ENCODE peak calls at places on chromosomes 6 and 20, in five cellular contexts. One of them, this sample, is unnamed.

GRCh38 chr6:138004423-138005287 is 102.6 kb downstream of the PERP start:
- DNase-seq in psoas muscle: no peak
- DNase-seq in adipocyte: peak; percentile 61
- DNase-seq in colonic mucosa: peak; percentile 46
- DNase-seq in left lung: no peak
- DNase-seq in this sample: no peak

GRCh38 chr6:306641-307061 is 14.4 kb downstream of the DUSP22 start:
- DNase-seq in psoas muscle: no peak
- DNase-seq in adipocyte: no peak
- DNase-seq in colonic mucosa: no peak
- DNase-seq in left lung: no peak
- DNase-seq in this sample: no peak

GRCh38 chr6:149782337-149782736 is 32.8 kb downstream of the PCMT1 start:
- DNase-seq in psoas muscle: no peak
- DNase-seq in adipocyte: no peak
- DNase-seq in colonic mucosa: no peak
- DNase-seq in left lung: no peak
- DNase-seq in this sample: no peak

GRCh38 chr6:133991096-133991593 is 38.1 kb downstream of the TBPL1 start:
- DNase-seq in psoas muscle: no peak
- DNase-seq in adipocyte: peak; percentile 85
- DNase-seq in colonic mucosa: no peak
- DNase-seq in left lung: no peak
- DNase-seq in this sample: no peak

GRCh38 chr6:122755901-122756300 is 23.6 kb upstream of the FABP7 start:
- DNase-seq in psoas muscle: no peak
- DNase-seq in adipocyte: no peak
- DNase-seq in colonic mucosa: no peak
- DNase-seq in left lung: no peak
- DNase-seq in this sample: no peak

GRCh38 chr6:14707971-14708465 is 537.9 kb upstream of the JARID2 start:
- DNase-seq in psoas muscle: no peak
- DNase-seq in adipocyte: no peak
- DNase-seq in colonic mucosa: no peak
- DNase-seq in left lung: no peak
- DNase-seq in this sample: no peak

GRCh38 chr6:79330723-79331122 is 96.2 kb upstream of the HMGN3 start:
- DNase-seq in psoas muscle: no peak
- DNase-seq in adipocyte: no peak
- DNase-seq in colonic mucosa: no peak
- DNase-seq in left lung: no peak
- DNase-seq in this sample: no peak

GRCh38 chr6:2396856-2397640 is 151.6 kb upstream of the GMDS start:
- DNase-seq in psoas muscle: peak; percentile 29
- DNase-seq in adipocyte: peak; percentile 73
- DNase-seq in colonic mucosa: no peak
- DNase-seq in left lung: no peak
- DNase-seq in this sample: peak; percentile 50

GRCh38 chr6:88855521-88856152 is 107.8 kb downstream of the RNGTT start:
- DNase-seq in psoas muscle: no peak
- DNase-seq in adipocyte: peak; percentile 49
- DNase-seq in colonic mucosa: no peak
- DNase-seq in left lung: no peak
- DNase-seq in this sample: no peak

GRCh38 chr6:93021235-93021909 is 398.0 kb downstream of the EPHA7 start:
- DNase-seq in psoas muscle: no peak
- DNase-seq in adipocyte: no peak
- DNase-seq in colonic mucosa: no peak
- DNase-seq in left lung: peak; percentile 39
- DNase-seq in this sample: no peak

GRCh38 chr6:127177030-127177928 is 58.8 kb downstream of the RSPO3 start:
- DNase-seq in psoas muscle: no peak
- DNase-seq in adipocyte: peak; percentile 87
- DNase-seq in colonic mucosa: no peak
- DNase-seq in left lung: no peak
- DNase-seq in this sample: no peak

GRCh38 chr20:62369508-62370114 is 2.5 kb upstream of the LAMA5 start:
- DNase-seq in psoas muscle: peak; percentile 14
- DNase-seq in adipocyte: no peak
- DNase-seq in colonic mucosa: no peak
- DNase-seq in left lung: no peak
- DNase-seq in this sample: no peak

DNA sequence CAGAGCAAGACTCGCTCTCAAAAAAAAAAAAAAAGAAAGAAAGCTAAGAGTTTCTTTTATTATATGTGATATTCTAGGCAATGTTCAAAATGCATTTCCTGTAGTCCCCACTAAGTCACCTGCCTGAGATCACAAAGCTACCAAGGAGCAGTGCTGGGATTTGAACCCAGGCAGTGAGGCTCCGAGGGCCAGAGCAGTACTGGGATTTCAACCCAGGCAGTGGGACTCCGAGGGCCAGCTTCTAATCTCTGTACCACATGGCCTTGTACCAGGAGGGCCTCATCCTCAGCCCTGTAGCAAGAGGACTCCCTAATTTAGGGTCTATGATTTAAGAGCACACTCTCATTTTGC is 39.7 kb downstream of the ZMYND8 start:
- DNase-seq in psoas muscle: no peak
- DNase-seq in adipocyte: no peak
- DNase-seq in colonic mucosa: no peak
- DNase-seq in left lung: no peak
- DNase-seq in this sample: no peak
- H3K4me1 ChIP-seq in psoas muscle: peaks cover 64% of the 10 kb centered on the region
- H3K4me1 ChIP-seq in adipocyte: peaks cover 72% of the 10 kb centered on the region
- H3K4me1 ChIP-seq in colonic mucosa: peaks cover 40% of the 10 kb centered on the region
- H3K4me1 ChIP-seq in left lung: peaks cover 90% of the 10 kb centered on the region
- H3K4me1 ChIP-seq in this sample: peaks cover 84% of the 10 kb centered on the region

DNA sequence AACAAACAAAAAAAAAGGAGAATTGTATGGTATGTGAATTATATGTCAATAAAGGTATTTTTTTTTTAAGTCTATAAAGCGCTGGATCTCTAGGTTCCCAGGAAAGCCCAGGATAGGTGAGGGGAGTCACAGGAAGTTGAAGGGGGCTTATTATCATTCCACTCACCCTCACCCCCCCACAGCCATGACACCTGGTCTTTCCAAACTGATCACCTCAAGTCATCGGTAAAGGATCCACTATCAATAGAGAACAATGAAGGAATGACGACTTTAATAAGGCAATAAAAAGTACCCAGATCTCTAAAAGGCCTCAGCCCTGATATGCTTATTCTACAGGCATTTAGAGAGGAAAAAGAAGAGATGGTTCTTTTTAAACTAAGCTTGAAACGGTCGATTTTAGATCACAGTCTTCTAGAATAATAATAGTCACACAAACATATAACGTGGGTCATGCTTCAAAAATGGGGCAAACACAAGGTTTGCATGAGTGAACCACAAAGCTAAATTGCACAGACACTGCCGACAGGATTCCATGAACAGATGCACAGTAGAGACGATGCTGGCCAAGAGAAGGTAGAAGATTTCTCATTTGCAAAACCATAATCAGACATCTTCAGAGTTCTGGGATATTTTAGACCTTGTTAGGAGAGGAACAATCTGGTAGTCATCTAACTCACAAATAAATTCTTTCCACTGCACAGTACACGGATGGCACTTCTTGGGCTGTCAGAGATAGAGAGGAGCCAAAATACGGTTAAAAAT is 21.1 kb downstream of the ZMYND8 start:
- DNase-seq in psoas muscle: no peak
- DNase-seq in adipocyte: peak; percentile 42
- DNase-seq in colonic mucosa: no peak
- DNase-seq in left lung: no peak
- DNase-seq in this sample: no peak
- H3K4me1 ChIP-seq in psoas muscle: peaks cover 44% of the 10 kb centered on the region
- H3K4me1 ChIP-seq in adipocyte: peaks cover 51% of the 10 kb centered on the region
- H3K4me1 ChIP-seq in colonic mucosa: peaks cover 14% of the 10 kb centered on the region
- H3K4me1 ChIP-seq in left lung: peaks cover 58% of the 10 kb centered on the region
- H3K4me1 ChIP-seq in this sample: peaks cover 83% of the 10 kb centered on the region

GRCh38 chr20:58765795-58766194 is 73.2 kb downstream of the NPEPL1 start:
- DNase-seq in psoas muscle: no peak
- DNase-seq in adipocyte: no peak
- DNase-seq in colonic mucosa: no peak
- DNase-seq in left lung: no peak
- DNase-seq in this sample: no peak

GRCh38 chr20:58763076-58763475 is 70.5 kb downstream of the NPEPL1 start:
- DNase-seq in psoas muscle: no peak
- DNase-seq in adipocyte: no peak
- DNase-seq in colonic mucosa: no peak
- DNase-seq in left lung: no peak
- DNase-seq in this sample: no peak

GRCh38 chr20:58759947-58760346 is 67.3 kb downstream of the NPEPL1 start:
- DNase-seq in psoas muscle: no peak
- DNase-seq in adipocyte: no peak
- DNase-seq in colonic mucosa: no peak
- DNase-seq in left lung: no peak
- DNase-seq in this sample: no peak

GRCh38 chr20:58755751-58756524 is 63.3 kb downstream of the NPEPL1 start:
- DNase-seq in psoas muscle: no peak
- DNase-seq in adipocyte: no peak
- DNase-seq in colonic mucosa: peak; percentile 10
- DNase-seq in left lung: no peak
- DNase-seq in this sample: no peak

DNA sequence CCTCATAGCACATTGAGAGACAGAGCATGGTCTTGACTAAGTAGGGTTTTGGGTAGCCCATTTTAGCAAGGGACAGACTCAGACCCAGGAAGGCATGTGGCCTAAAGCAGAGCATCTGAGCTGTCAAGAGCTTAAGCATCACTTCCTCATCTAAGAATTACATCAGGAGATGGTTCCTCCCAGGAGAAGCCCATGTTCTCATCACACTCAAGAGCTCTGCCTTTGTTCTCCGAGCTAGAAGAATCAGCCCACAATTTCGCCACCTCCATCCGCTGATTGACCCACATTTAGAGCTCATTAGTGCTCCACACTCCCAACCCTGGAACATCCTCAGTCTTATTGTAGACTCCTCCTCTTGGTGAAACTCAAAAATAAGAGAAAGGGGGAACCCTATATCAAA is 68.3 kb downstream of the NPEPL1 start:
- DNase-seq in psoas muscle: no peak
- DNase-seq in adipocyte: no peak
- DNase-seq in colonic mucosa: no peak
- DNase-seq in left lung: no peak
- DNase-seq in this sample: no peak
- H3K4me1 ChIP-seq in psoas muscle: no peaks in the 10 kb centered on the region
- H3K4me1 ChIP-seq in adipocyte: no peaks in the 10 kb centered on the region
- H3K4me1 ChIP-seq in colonic mucosa: no peaks in the 10 kb centered on the region
- H3K4me1 ChIP-seq in left lung: no peaks in the 10 kb centered on the region
- H3K4me1 ChIP-seq in this sample: no peaks in the 10 kb centered on the region

DNA sequence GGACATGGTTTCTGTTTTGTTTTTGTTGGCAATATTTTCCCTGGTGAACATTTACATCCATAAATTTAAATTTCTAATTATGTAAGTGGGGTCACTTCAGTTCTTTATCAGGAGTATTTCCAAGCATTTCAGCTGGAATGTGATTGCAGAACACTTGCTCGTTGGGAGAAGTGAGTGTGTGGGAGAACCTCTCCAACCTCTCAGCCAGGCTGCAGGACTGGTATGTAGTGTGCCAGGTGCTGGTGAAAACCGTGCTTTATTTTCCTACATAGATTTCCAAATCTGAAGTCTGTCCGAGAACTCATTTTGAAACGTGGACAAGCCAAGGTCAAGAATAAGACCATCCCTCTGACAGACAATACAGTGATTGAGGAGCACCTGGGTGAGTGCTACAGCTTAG is 6.3 kb downstream of the RPL7L1 start:
- DNase-seq in psoas muscle: no peak
- DNase-seq in adipocyte: no peak
- DNase-seq in colonic mucosa: no peak
- DNase-seq in left lung: no peak
- DNase-seq in this sample: no peak
- H3K4me1 ChIP-seq in psoas muscle: peaks cover 37% of the 10 kb centered on the region
- H3K4me1 ChIP-seq in adipocyte: peaks cover 8% of the 10 kb centered on the region
- H3K4me1 ChIP-seq in colonic mucosa: peaks cover 4% of the 10 kb centered on the region
- H3K4me1 ChIP-seq in left lung: peaks cover 32% of the 10 kb centered on the region
- H3K4me1 ChIP-seq in this sample: peaks cover 22% of the 10 kb centered on the region

GRCh38 chr20:25038103-25038410 is 19.9 kb downstream of the ACSS1 start:
- DNase-seq in psoas muscle: no peak
- DNase-seq in adipocyte: no peak
- DNase-seq in colonic mucosa: no peak
- DNase-seq in left lung: no peak
- DNase-seq in this sample: no peak
- H3K4me1 ChIP-seq in psoas muscle: peaks cover 84% of the 10 kb centered on the region
- H3K4me1 ChIP-seq in adipocyte: peaks cover 43% of the 10 kb centered on the region
- H3K4me1 ChIP-seq in colonic mucosa: peaks cover 54% of the 10 kb centered on the region
- H3K4me1 ChIP-seq in left lung: peaks cover 79% of the 10 kb centered on the region
- H3K4me1 ChIP-seq in this sample: peaks cover 80% of the 10 kb centered on the region

DNA sequence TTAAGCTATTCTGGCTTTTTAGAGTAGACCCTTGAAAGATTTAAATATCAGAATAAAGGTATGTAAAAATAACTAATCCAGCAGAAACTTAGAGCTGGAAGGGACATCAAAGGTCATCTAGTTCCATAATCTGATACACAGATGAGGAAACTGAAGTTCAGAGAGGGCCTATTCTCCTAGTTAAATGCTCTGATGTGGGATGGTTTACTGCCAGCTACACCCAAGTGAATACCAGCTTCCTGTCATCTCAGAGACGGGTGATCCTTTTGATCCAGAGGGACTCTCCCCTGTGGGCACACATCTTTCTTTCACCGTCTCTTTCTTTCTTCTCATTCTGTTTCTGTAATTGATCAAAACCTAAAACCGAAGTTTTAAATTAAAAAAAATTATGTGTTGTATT is 94.1 kb downstream of the MAN1A1 start:
- DNase-seq in psoas muscle: no peak
- DNase-seq in adipocyte: no peak
- DNase-seq in colonic mucosa: no peak
- DNase-seq in left lung: no peak
- DNase-seq in this sample: no peak
- H3K4me1 ChIP-seq in psoas muscle: no peaks in the 10 kb centered on the region
- H3K4me1 ChIP-seq in adipocyte: peaks cover 4% of the 10 kb centered on the region
- H3K4me1 ChIP-seq in colonic mucosa: no peaks in the 10 kb centered on the region
- H3K4me1 ChIP-seq in left lung: peaks cover 14% of the 10 kb centered on the region
- H3K4me1 ChIP-seq in this sample: no peaks in the 10 kb centered on the region

GRCh38 chr20:434661-435419 is 26.7 kb downstream of the RBCK1 start:
- DNase-seq in psoas muscle: no peak
- DNase-seq in adipocyte: no peak
- DNase-seq in colonic mucosa: no peak
- DNase-seq in left lung: no peak
- DNase-seq in this sample: no peak

GRCh38 chr20:436476-436875 is 25.9 kb downstream of the TBC1D20 start:
- DNase-seq in psoas muscle: no peak
- DNase-seq in adipocyte: no peak
- DNase-seq in colonic mucosa: no peak
- DNase-seq in left lung: no peak
- DNase-seq in this sample: no peak

GRCh38 chr20:433300-433975 is 25.3 kb downstream of the RBCK1 start:
- DNase-seq in psoas muscle: no peak
- DNase-seq in adipocyte: no peak
- DNase-seq in colonic mucosa: no peak
- DNase-seq in left lung: no peak
- DNase-seq in this sample: no peak

GRCh38 chr20:434221-434620 is 26.1 kb downstream of the RBCK1 start:
- DNase-seq in psoas muscle: no peak
- DNase-seq in adipocyte: no peak
- DNase-seq in colonic mucosa: no peak
- DNase-seq in left lung: no peak
- DNase-seq in this sample: no peak

DNA sequence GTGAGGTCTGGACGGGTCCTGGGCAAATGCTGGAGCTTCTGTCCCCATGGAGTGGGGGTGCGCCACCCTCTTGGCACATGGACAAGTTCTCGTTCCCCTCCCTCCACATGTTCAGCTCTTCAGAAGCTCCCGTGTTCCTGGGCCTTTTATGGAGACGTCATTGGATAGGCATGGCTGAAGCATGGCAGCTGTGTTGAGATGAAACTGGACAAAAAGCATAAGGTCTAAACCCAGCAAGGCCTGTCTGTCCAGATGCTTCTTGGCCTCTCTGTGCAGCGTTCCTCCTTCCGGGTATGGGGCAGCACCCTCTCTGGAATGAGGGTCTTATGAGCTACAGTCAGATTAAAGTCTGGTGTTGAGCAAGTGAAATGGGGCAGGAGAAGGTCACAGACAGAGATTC is 26.8 kb downstream of the TBC1D20 start:
- DNase-seq in psoas muscle: no peak
- DNase-seq in adipocyte: no peak
- DNase-seq in colonic mucosa: no peak
- DNase-seq in left lung: no peak
- DNase-seq in this sample: no peak
- H3K4me1 ChIP-seq in psoas muscle: peaks cover 32% of the 10 kb centered on the region
- H3K4me1 ChIP-seq in adipocyte: no peaks in the 10 kb centered on the region
- H3K4me1 ChIP-seq in colonic mucosa: no peaks in the 10 kb centered on the region
- H3K4me1 ChIP-seq in left lung: peaks cover 26% of the 10 kb centered on the region
- H3K4me1 ChIP-seq in this sample: peaks cover 4% of the 10 kb centered on the region